ENCODE peak calls at places on chromosomes 6 and 20, in ten cellular contexts. F is heart left ventricle; N is adrenal gland; A is cardiac muscle cell; L is CD8-positive, alpha-beta T cell; Y is heart right ventricle; I is fibroblast of lung; Z is PC-3; R is bronchial epithelial cell; T is lower lobe of right lung. M is an unnamed sample. For H3K36me3, the result is how much of the 10 kb centered on the place peaks cover.

GRCh38 chr20:31862506-31862905 is 7.8 kb downstream of the DUSP15 start:
- DNase-seq in F (no peak), N (peak), A (no peak), L (no peak), Y (no peak), I (no peak), Z (no peak), R (no peak), T (no peak), M (no peak)

GRCh38 chr6:80165143-80165542 is 58.7 kb downstream of the BCKDHB start:
- DNase-seq in F (no peak), N (no peak), A (peak), L (no peak), Y (no peak), I (no peak), Z (no peak), R (peak), T (no peak), M (no peak)

GRCh38 chr6:28953039-28953872 is 29.5 kb upstream of the TRIM27 start:
- DNase-seq in F (no peak), N (no peak), A (peak), L (peak), Y (no peak), I (peak), Z (peak), R (peak), T (no peak), M (no peak)

GRCh38 chr6:57432919-57433684 is 115.7 kb downstream of the PRIM2 start:
- DNase-seq in F (no peak), N (no peak), A (peak), L (no peak), Y (no peak), I (no peak), Z (no peak), R (no peak), T (no peak), M (no peak)

GRCh38 chr6:161369339-161369738 is 95.5 kb upstream of the AGPAT4 start:
- DNase-seq in F (no peak), N (no peak), A (peak), L (no peak), Y (no peak), I (peak), Z (peak), R (peak), T (peak), M (peak)

GRCh38 chr6:14754636-14755513 is 491.0 kb upstream of the JARID2 start:
- DNase-seq in F (no peak), N (no peak), A (no peak), L (no peak), Y (no peak), I (no peak), Z (no peak), R (no peak), T (no peak), M (no peak)

GRCh38 chr20:44069203-44069931 is 117.6 kb downstream of the JPH2 start:
- DNase-seq in F (no peak), N (no peak), A (peak), L (peak), Y (no peak), I (no peak), Z (no peak), R (no peak), T (no peak), M (no peak)

GRCh38 chr6:147738516-147739187 is 230.2 kb downstream of the SAMD5 start:
- DNase-seq in F (peak), N (no peak), A (peak), L (no peak), Y (no peak), I (peak), Z (no peak), R (no peak), T (no peak), M (peak)

GRCh38 chr6:52207066-52207465 is 20.9 kb downstream of the IL17A start:
- DNase-seq in F (no peak), N (no peak), A (no peak), L (no peak), Y (no peak), I (no peak), Z (no peak), R (no peak), T (no peak), M (no peak)

GRCh38 chr6:83590413-83590812 is 78.1 kb downstream of the PRSS35 start:
- DNase-seq in F (no peak), N (no peak), A (peak), L (no peak), Y (no peak), I (no peak), Z (no peak), R (peak), T (no peak), M (no peak)

GRCh38 chr20:44959082-44959895 is 908 bp downstream of the TOMM34 start:
- DNase-seq in F (no peak), N (peak), A (peak), L (peak), Y (no peak), I (peak), Z (peak), R (peak), T (no peak), M (peak)

GRCh38 chr6:136334853-136335252 is 45.2 kb upstream of the BCLAF1 start:
- DNase-seq in F (no peak), N (no peak), A (no peak), L (no peak), Y (no peak), I (no peak), Z (no peak), R (no peak), T (no peak), M (no peak)
- TF ChIP-seq CTCF in F (no peak), N (no peak), A (peak), L (no peak), Y (no peak), I (no peak), Z (peak), R (no peak), T (no peak), M (no peak)

GRCh38 chr6:139287868-139288267 is 3.9 kb downstream of the TXLNB start:
- DNase-seq in F (no peak), N (no peak), A (no peak), L (no peak), Y (no peak), I (no peak), Z (no peak), R (no peak), T (no peak), M (no peak)

GRCh38 chr6:139288496-139289040 is 3.2 kb downstream of the TXLNB start:
- DNase-seq in F (no peak), N (no peak), A (no peak), L (no peak), Y (no peak), I (no peak), Z (no peak), R (no peak), T (no peak), M (no peak)

GRCh38 chr6:139291813-139292619 is at the start of gene TXLNB:
- DNase-seq in F (peak), N (peak), A (peak), L (peak), Y (peak), I (peak), Z (no peak), R (peak), T (peak), M (peak)

GRCh38 chr6:139289233-139289632 is 2.6 kb downstream of the TXLNB start:
- DNase-seq in F (no peak), N (no peak), A (no peak), L (no peak), Y (no peak), I (no peak), Z (no peak), R (no peak), T (no peak), M (no peak)

DNA sequence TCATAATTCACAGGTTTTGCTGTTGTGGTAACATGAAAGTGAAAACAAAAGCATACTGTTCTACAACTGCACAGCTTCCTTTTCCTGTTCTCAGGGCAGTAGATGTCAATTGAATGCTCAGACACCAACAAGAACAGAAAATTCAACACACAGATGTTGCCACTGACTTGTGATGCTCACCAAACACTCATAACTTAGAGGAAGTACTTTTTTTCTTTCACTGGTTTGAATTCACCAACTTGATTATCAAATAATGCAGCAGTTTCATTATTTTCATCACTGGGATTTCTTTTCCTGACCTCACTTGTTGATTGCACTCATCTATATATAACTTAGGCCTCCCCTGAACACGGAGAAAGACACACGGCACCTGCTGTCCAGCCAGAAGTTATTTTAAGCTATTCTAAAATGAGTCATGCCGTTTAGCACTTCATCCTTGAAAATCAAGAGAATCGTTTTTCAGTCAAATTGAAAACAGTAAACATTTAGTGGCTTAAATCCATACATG is 957 bp downstream of the TXLNB start:
- DNase-seq in F (peak), N (peak), A (peak), L (peak), Y (no peak), I (peak), Z (no peak), R (peak), T (no peak), M (peak)
- H3K4me3 ChIP-seq in F (peak), N (no peak), A (peak), L (peak), Y (peak), I (no peak), Z (no peak), R (no peak), T (no peak), M (no peak)

GRCh38 chr6:43780891-43781571 is 11.0 kb downstream of the VEGFA start:
- DNase-seq in F (no peak), N (no peak), A (no peak), L (no peak), Y (no peak), I (no peak), Z (no peak), R (no peak), T (no peak), M (no peak)

GRCh38 chr6:43778976-43779863 is 9.2 kb downstream of the VEGFA start:
- DNase-seq in F (no peak), N (no peak), A (no peak), L (no peak), Y (no peak), I (no peak), Z (no peak), R (no peak), T (peak), M (no peak)

GRCh38 chr6:43780293-43780692 is 10.3 kb downstream of the VEGFA start:
- DNase-seq in F (no peak), N (no peak), A (no peak), L (no peak), Y (no peak), I (no peak), Z (no peak), R (no peak), T (no peak), M (no peak)

GRCh38 chr6:43778131-43778857 is 8.3 kb downstream of the VEGFA start:
- DNase-seq in F (no peak), N (no peak), A (no peak), L (no peak), Y (no peak), I (no peak), Z (no peak), R (no peak), T (no peak), M (no peak)

DNA sequence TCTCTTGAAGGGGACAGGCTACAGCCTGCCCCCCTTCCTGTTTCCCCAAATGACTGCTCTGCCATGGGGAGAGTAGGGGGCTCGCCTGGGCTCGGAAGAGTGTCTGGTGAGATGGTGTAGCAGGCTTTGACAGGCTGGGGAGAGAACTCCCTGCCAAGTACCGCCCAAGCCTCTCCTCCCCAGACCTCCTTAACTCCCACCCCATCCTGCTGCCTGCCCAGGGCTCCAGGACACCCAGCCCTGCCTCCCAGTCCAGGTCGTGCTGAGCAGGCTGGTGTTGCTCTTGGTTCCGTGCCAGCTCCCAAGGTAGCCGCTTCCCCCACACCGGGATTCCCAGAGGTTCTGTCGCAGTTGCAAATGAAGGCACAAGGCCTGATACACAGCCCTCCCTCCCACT is 9.9 kb downstream of the VEGFA start:
- DNase-seq in F (no peak), N (peak), A (peak), L (no peak), Y (no peak), I (no peak), Z (no peak), R (no peak), T (peak), M (no peak)
- H3K36me3 ChIP-seq in F (half or more), N (half or more), A (half or more), L (under half), Y (under half), I (half or more), Z (half or more), R (half or more), T (half or more), M (under half)

DNA sequence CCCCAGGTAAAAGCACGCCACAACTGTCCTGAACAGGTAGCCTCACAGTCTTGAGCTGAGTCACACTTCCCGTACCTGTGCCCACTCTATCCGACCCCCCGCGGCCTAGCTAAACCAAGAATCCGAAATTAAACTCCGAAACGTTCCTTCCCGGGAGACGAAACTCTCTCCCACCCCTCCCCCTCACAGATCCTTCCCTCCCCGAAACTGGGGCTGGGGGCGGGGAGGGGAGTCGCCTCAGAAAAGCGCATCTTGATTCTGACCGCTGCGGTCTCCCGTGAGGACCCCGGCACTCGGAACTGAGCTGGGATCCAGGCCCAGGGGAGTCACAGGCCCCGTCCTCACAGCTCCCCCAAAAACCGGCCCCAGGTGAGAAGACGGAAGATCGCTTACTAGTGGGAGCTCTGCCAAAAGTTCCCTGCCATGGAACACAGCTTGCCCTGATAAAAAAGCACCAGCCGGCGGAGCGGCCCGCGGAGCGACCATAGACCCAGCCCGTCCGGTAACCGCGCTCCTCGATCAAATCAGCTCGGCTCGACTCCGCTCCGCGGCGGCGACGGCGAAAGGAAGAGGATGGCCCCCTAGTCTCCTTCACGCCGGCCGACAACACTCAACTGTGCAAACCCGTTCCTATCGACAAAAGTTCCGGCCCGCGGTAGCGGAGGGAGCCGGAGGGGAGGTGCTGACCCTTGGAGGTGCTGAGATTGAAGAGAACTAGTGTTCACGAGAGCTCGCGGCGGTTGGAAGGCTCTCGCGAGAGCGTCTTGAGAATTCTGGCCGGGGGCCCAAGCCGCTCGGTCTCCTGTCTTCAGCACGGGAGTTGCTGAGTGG is at the start of gene CCNC:
- DNase-seq in F (peak), N (peak), A (peak), L (peak), Y (peak), I (peak), Z (peak), R (peak), T (peak), M (peak)
- TF ChIP-seq CTCF in F (no peak), N (no peak), A (no peak), L (no peak), Y (no peak), I (no peak), Z (no peak), R (no peak), T (no peak), M (no peak)

GRCh38 chr6:5994999-5995698 is 11.6 kb downstream of the NRN1 start:
- DNase-seq in F (no peak), N (no peak), A (no peak), L (no peak), Y (no peak), I (no peak), Z (no peak), R (no peak), T (no peak), M (no peak)
- H3K4me3 ChIP-seq in F (no peak), N (no peak), A (no peak), L (no peak), Y (no peak), I (no peak), Z (no peak), R (no peak), T (no peak), M (no peak)

GRCh38 chr20:41413169-41413568 is 46.6 kb upstream of the EMILIN3 start:
- DNase-seq in F (no peak), N (no peak), A (no peak), L (no peak), Y (no peak), I (no peak), Z (no peak), R (no peak), T (no peak), M (no peak)
- H3K36me3 ChIP-seq in F (under half), N (half or more), A (half or more), L (half or more), Y (under half), I (under half), Z (under half), R (under half), T (half or more), M (under half)

M was measured in kidney epithelial cell.